ENCODE peak calls at places on chromosomes 2 and 18, in eight cellular contexts. Z is psoas muscle, E is tibial nerve, W is upper lobe of right lung, F is SK-N-SH, N is tibial artery, L is A549, D is lower lobe of right lung. C is an unnamed sample.

GRCh38 chr2:48844418-48845155 is 89.1 kb upstream of the LHCGR start:
- DNase-seq in E (no peak), D (no peak), W (no peak), F (no peak), N (no peak), Z (no peak), L (no peak), C (no peak)

GRCh38 chr18:45802814-45803492 is 22.5 kb upstream of the SIGLEC15 start:
- DNase-seq in L (peak; percentile 68), D (no peak), E (no peak), N (no peak), Z (no peak), W (no peak), F (no peak), C (peak; percentile 84)

GRCh38 chr2:239775623-239776440 is 249.3 kb downstream of the NDUFA10 start:
- DNase-seq in E (no peak), L (no peak), F (no peak), Z (no peak), W (no peak), N (no peak), D (no peak), C (no peak)

GRCh38 chr2:174153757-174154680 is 94.3 kb downstream of the OLA1 start:
- DNase-seq in L (no peak), Z (no peak), N (no peak), E (no peak), W (no peak), D (no peak), F (no peak), C (no peak)

GRCh38 chr2:85994897-85995647 is 106.3 kb upstream of the ST3GAL5 start:
- DNase-seq in F (no peak), D (no peak), L (no peak), E (no peak), W (no peak), N (no peak), Z (no peak), C (no peak)

GRCh38 chr2:230346921-230347533 is 20.0 kb downstream of the SP140L start:
- DNase-seq in N (no peak), L (no peak), Z (no peak), F (no peak), D (no peak), E (no peak), W (no peak), C (no peak)

GRCh38 chr18:23071285-23071684 is 64.0 kb upstream of the CABLES1 start:
- DNase-seq in Z (no peak), W (peak; percentile 73), D (peak; percentile 74), L (no peak), E (no peak), F (no peak), N (peak; percentile 40), C (no peak)

GRCh38 chr2:139031722-139032121 is 251.5 kb upstream of the NXPH2 start:
- DNase-seq in L (no peak), E (no peak), Z (no peak), N (no peak), F (peak; percentile 14), D (no peak), W (no peak), C (no peak)

GRCh38 chr2:222959358-222959757 is 92.6 kb upstream of the KCNE4 start:
- DNase-seq in D (no peak), W (no peak), E (no peak), F (no peak), N (no peak), Z (no peak), L (peak; percentile 40), C (no peak)

GRCh38 chr2:24164416-24164973 is 10.4 kb upstream of the FAM228A start:
- DNase-seq in E (no peak), N (no peak), F (peak; percentile 67), Z (no peak), D (peak; percentile 59), W (peak; percentile 68), L (peak; percentile 67), C (no peak)

GRCh38 chr18:48031011-48031480 is 100.6 kb upstream of the SMAD2 start:
- DNase-seq in N (peak; percentile 30), W (peak; percentile 50), Z (no peak), F (peak; percentile 84), E (no peak), L (peak; percentile 40), D (peak; percentile 45), C (no peak)

GRCh38 chr2:8514748-8515389 is 167.0 kb upstream of the ID2 start:
- DNase-seq in F (no peak), L (no peak), Z (no peak), W (no peak), D (peak; percentile 3), E (no peak), N (no peak), C (no peak)

GRCh38 chr2:37705191-37705590 is 33.7 kb upstream of the CDC42EP3 start:
- DNase-seq in N (no peak), F (no peak), E (no peak), W (no peak), D (no peak), L (no peak), Z (no peak), C (no peak)

DNA sequence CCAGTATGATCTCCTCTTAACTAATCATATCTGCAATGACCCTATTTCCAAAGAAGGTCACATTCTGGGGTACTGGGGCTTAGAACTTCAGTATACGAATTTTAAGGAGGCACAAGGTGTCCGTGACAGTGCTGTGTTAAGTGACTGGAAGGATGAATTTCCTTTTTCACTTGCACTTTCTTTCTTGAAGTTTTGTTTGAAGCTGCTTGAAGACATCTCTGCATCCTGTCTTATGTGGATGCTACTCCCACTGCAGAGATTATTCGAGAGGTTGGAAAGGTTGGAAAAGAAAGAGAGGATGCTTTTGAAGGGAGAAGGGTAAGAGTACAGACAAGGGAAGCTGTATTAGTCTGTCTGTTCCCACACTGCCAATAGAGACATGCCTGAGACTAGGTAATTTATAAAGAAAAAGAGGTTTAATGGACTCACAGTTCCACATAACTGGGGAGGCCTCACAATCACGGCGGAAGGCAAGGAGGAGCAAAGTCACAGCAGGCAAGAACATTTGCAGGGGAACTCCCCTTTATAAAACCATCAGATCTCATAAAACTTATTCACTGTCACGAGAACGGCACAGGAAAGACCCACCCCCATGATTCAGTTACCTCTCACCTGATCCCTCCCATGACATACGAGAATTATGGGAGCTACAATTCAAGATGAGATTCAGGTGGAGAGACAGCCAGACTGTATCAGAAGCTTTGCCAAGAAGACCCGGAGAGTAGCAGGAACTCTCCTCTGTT is 3.6 kb upstream of the RNF144A start:
- DNase-seq in N (no peak), E (no peak), D (no peak), Z (no peak), F (no peak), W (no peak), L (no peak), C (no peak)
- H3K4me1 ChIP-seq in N (peaks cover 9% of the 10 kb centered on the region), E (no peaks in the 10 kb centered on the region), D (peaks cover 11% of the 10 kb centered on the region), Z (peaks cover 15% of the 10 kb centered on the region), F (no peaks in the 10 kb centered on the region), W (peaks cover 4% of the 10 kb centered on the region), L (peaks cover 3% of the 10 kb centered on the region), C (no peaks in the 10 kb centered on the region)

GRCh38 chr2:62705859-62706720 is 577 bp downstream of the EHBP1 start:
- DNase-seq in N (peak; percentile 65), W (peak; percentile 85), Z (peak; percentile 74), E (peak; percentile 38), D (peak; percentile 77), L (peak; percentile 73), F (peak; percentile 78), C (no peak)
- H3K27ac ChIP-seq in N (peak overlapping the region; percentile 89), W (peak overlapping the region; percentile 81), Z (peak overlapping the region; percentile 81), E (peak overlapping the region; percentile 90), D (peak overlapping the region; percentile 84), L (peak overlapping the region; percentile 94), F (peak overlapping the region; percentile 66), C (peak overlapping the region; percentile 87)

GRCh38 chr2:109457366-109457765 is 156.4 kb downstream of the SEPTIN10 start:
- DNase-seq in D (no peak), W (peak; percentile 4), Z (no peak), F (no peak), L (no peak), N (no peak), E (no peak), C (no peak)

GRCh38 chr2:109456776-109457175 is 157.0 kb downstream of the SEPTIN10 start:
- DNase-seq in F (no peak), Z (no peak), E (no peak), L (no peak), W (peak; percentile 18), N (no peak), D (no peak), C (no peak)

GRCh38 chr2:109458512-109458911 is 155.3 kb downstream of the SEPTIN10 start:
- DNase-seq in L (no peak), E (no peak), N (no peak), Z (no peak), W (peak; percentile 6), D (no peak), F (no peak), C (no peak)

GRCh38 chr2:109459485-109459884 is 154.3 kb downstream of the SEPTIN10 start:
- DNase-seq in L (no peak), F (no peak), E (no peak), N (no peak), W (peak; percentile 12), D (no peak), Z (no peak), C (no peak)

DNA sequence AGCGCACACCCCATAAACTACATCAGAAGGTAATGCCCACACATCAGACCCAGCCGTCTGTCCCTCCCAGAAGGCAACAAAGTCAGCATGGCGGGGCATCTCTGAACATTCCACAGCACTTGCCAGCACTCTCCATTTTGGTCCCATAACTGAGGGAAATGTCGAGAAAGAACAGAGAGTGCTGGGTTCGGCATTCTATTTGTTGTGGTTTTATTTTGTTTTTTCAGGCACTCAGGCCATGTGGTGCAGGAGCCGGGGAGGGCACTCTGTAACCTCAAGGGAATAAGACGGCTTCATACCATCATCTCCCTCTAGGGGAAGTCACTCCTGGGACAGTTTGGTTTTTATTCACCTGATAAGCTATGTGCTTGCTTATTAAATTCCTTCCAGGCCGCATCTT is 156.0 kb downstream of the SEPTIN10 start:
- DNase-seq in D (no peak), Z (no peak), E (no peak), L (no peak), N (no peak), F (no peak), W (peak; percentile 16), C (no peak)
- TF ChIP-seq CTCF in D (no peak), Z (no peak), E (no peak), L (no peak), N (peak; percentile 37), F (peak; percentile 12), W (no peak), C (no peak)

DNA sequence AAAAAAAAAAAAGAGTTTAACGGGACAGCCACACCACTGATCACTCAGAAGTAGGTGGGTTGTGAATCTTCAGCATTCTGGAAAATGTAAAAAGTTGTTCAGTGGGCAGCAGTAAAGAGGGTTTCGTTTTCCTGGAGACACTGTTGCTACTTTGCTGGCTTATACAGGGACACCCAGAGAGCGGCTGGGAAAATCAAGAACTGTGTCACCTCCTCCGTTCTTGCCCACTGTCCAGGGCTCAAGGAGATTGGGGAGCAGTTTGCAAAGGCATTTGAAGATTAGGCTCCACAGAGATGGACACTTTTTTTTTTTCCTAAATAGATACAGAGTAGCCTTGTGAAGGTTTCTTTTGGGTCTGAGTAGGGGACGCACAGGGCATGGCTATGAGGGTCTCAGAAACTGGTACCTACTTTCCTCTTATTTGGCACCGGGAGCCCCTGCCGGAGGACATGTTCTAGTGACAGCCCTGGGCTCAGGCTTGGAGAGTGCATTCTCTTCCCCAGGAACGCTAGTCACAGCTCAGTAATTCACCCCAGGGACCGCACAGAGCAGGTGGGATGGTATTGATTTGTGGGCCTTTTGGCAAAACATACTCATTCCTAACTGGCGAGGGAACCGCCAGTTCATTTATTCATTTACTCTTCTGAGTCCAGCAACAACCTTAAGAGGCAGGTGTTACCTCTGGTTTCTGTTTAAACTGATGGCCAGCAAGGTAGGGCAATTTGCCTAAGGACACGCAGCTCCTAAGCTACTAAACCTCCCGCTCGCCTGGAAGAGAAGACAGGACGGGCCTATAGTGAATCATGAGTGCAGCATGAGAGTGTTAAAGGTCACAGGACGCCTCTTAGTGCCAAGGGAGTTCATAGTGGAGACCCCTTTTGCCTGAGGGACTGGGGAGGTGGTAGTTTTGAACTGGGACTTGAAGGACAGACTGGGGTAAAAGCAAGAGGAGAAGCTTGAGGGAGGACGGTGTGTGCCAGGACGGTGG is 53.1 kb downstream of the HPCAL1 start:
- DNase-seq in F (no peak), L (no peak), W (no peak), N (no peak), D (no peak), Z (no peak), E (no peak), C (no peak)
- H3K4me1 ChIP-seq in F (peaks cover 1% of the 10 kb centered on the region), L (peaks cover 12% of the 10 kb centered on the region), W (peaks cover 15% of the 10 kb centered on the region), N (no peaks in the 10 kb centered on the region), D (peaks cover 23% of the 10 kb centered on the region), Z (no peaks in the 10 kb centered on the region), E (no peaks in the 10 kb centered on the region), C (peaks cover 51% of the 10 kb centered on the region)